ENCODE peak calls at places on chromosomes 1 and 21, in five cellular contexts. P is cardiac muscle cell, O is transverse colon, I is H9, K is NT2/D1. T is an unnamed sample. For H3K4me1, the result is how much of the 10 kb centered on the place peaks cover.

GRCh38 chr1:6025269-6026094 is 20.2 kb upstream of the KCNAB2 start:
- DNase-seq in P (no peak), O (no peak), I (no peak), K (no peak), T (no peak)

GRCh38 chr1:159799446-159799985 is 2.6 kb upstream of the FCRL6 start:
- DNase-seq in P (no peak), O (no peak), I (no peak), K (no peak), T (no peak)

GRCh38 chr1:89873250-89873649 is 52.4 kb downstream of the LRRC8D start:
- DNase-seq in P (no peak), O (no peak), I (no peak), K (no peak), T (no peak)

GRCh38 chr1:77925536-77925935 is 37.1 kb downstream of the NEXN start:
- DNase-seq in P (no peak), O (no peak), I (no peak), K (no peak), T (no peak)

GRCh38 chr1:15272009-15272781 is 25.2 kb downstream of the FHAD1 start:
- DNase-seq in P (peak), O (peak), I (peak), K (peak), T (peak)

GRCh38 chr1:8562222-8562621 is 244.3 kb downstream of the SLC45A1 start:
- DNase-seq in P (no peak), O (no peak), I (no peak), K (no peak), T (no peak)

GRCh38 chr1:201887116-201887866 is 1.4 kb upstream of the SHISA4 start:
- DNase-seq in P (no peak), O (no peak), I (no peak), K (no peak), T (no peak)

GRCh38 chr1:85438353-85438752 is 26.6 kb downstream of the DDAH1 start:
- DNase-seq in P (no peak), O (no peak), I (no peak), K (no peak), T (no peak)

GRCh38 chr1:147717051-147717705 is 43.2 kb downstream of the GJA5 start:
- DNase-seq in P (no peak), O (peak), I (no peak), K (no peak), T (peak)

GRCh38 chr1:110538082-110538481 is 19.1 kb upstream of the KCNA10 start:
- DNase-seq in P (no peak), O (no peak), I (no peak), K (no peak), T (no peak)

GRCh38 chr1:27626031-27626935 is 8.7 kb downstream of the FGR start:
- DNase-seq in P (no peak), O (no peak), I (no peak), K (no peak), T (no peak)

GRCh38 chr1:50420283-50420682 is 3.0 kb downstream of the DMRTA2 start:
- DNase-seq in P (no peak), O (no peak), I (peak), K (no peak), T (no peak)

GRCh38 chr1:41534181-41535076 is 49.9 kb upstream of the EDN2 start:
- DNase-seq in P (no peak), O (no peak), I (no peak), K (no peak), T (no peak)

GRCh38 chr1:110508038-110508437 is 10.9 kb downstream of the KCNA10 start:
- DNase-seq in P (peak), O (peak), I (peak), K (peak), T (peak)

DNA sequence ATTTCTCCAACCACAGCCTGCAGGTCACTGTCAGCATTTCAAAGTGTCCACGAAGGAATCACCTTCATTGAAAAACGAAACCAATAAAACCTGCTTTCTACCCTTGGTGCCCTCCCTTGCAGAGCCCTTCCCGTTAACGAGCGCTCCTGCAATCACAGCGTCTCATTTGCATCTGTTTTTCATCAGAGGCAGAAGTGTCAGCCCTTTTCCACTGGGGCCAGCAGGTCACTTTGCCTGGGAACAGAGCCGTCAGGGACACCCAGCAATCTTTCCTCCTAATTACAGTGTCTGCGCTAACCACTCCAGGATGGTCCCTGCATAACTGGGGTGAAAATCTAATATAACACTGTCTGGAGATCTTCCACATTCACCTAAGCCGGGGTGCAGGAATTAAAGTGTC is 85.3 kb downstream of the PSMG1 start:
- DNase-seq in P (peak), O (no peak), I (no peak), K (no peak), T (no peak)
- H3K4me1 ChIP-seq in P (under half), O (under half), I (under half), K (under half), T (under half)

GRCh38 chr21:15050588-15051377 is 14.0 kb downstream of the NRIP1 start:
- DNase-seq in P (no peak), O (peak), I (peak), K (no peak), T (peak)
- H3K4me1 ChIP-seq in P (under half), O (half or more), I (under half), K (under half), T (under half)

GRCh38 chr1:204267191-204267601 is 53.4 kb upstream of the GOLT1A start:
- DNase-seq in P (no peak), O (no peak), I (no peak), K (no peak), T (no peak)
- H3K4me1 ChIP-seq in P (under half), O (under half), I (under half), K (under half), T (under half)

GRCh38 chr1:206824327-206824726 is 41.1 kb upstream of the IL20 start:
- DNase-seq in P (no peak), O (no peak), I (no peak), K (no peak), T (no peak)

GRCh38 chr1:206823725-206824124 is 41.7 kb upstream of the IL20 start:
- DNase-seq in P (no peak), O (no peak), I (no peak), K (no peak), T (no peak)

GRCh38 chr1:206828061-206828460 is 37.4 kb upstream of the IL20 start:
- DNase-seq in P (peak), O (no peak), I (no peak), K (no peak), T (no peak)

GRCh38 chr1:206828765-206829164 is 36.7 kb upstream of the IL20 start:
- DNase-seq in P (no peak), O (no peak), I (no peak), K (no peak), T (no peak)

DNA sequence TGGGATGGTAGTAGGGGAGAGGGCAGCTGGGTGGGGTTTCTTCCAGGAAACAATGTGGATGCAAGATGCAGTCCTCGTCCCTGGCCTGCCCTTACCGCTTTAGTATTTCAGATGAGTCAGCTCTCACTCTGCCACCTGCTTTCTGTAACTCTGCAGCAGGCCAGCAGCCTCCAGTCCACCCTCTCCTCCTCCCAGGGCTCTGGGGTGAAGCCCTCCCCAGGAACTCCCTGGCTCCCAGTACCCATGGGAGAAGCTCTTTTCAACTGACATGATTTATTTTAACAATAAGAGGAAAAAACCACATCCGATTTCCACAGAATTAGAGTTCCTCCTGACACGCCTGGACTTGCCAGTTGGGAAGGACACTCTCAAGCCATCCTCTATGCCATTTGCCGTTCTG is 39.0 kb upstream of the IL20 start:
- DNase-seq in P (no peak), O (no peak), I (no peak), K (no peak), T (no peak)
- H3K4me1 ChIP-seq in P (under half), O (under half), I (under half), K (under half), T (under half)

DNA sequence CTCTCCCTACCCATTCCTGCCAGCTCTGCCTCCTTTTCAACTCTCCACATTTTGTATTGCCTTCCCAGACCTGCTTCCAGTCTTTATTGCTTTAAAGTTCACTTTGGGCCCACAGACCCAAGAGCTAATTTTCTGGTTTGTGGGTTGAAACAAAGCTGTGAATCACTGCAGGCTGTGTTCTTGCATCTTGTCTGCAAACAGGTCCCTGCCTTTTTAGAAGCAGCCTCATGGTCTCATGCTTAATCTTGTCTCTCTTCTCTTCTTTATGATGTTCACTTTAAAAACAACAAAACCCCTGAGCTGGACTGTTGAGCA is 3.8 kb downstream of the BTG2 start:
- DNase-seq in P (no peak), O (no peak), I (no peak), K (no peak), T (no peak)
- H3K4me1 ChIP-seq in P (under half), O (under half), I (under half), K (under half), T (under half)

GRCh38 chr1:13754003-13754402 is 54.0 kb downstream of the PRDM2 start:
- DNase-seq in P (no peak), O (no peak), I (no peak), K (no peak), T (no peak)
- H3K4me1 ChIP-seq in P (under half), O (under half), I (under half), K (under half), T (under half)

GRCh38 chr1:26541431-26541815 is 11.9 kb downstream of the RPS6KA1 start:
- DNase-seq in P (no peak), O (no peak), I (no peak), K (no peak), T (no peak)
- H3K4me1 ChIP-seq in P (under half), O (under half), I (under half), K (under half), T (under half)

GRCh38 chr21:45016031-45016430 is 58.3 kb upstream of the ADARB1 start:
- DNase-seq in P (no peak), O (no peak), I (no peak), K (no peak), T (no peak)
- H3K4me1 ChIP-seq in P (under half), O (under half), I (under half), K (under half), T (under half)

GRCh38 chr1:115558275-115558674 is 83.5 kb upstream of the VANGL1 start:
- DNase-seq in P (no peak), O (no peak), I (no peak), K (no peak), T (no peak)

GRCh38 chr1:115564201-115564600 is 77.6 kb upstream of the VANGL1 start:
- DNase-seq in P (peak), O (no peak), I (peak), K (no peak), T (no peak)

GRCh38 chr1:115555446-115555845 is 86.3 kb upstream of the VANGL1 start:
- DNase-seq in P (no peak), O (no peak), I (no peak), K (no peak), T (no peak)

GRCh38 chr1:115557715-115558114 is 84.1 kb upstream of the VANGL1 start:
- DNase-seq in P (no peak), O (no peak), I (no peak), K (no peak), T (no peak)

DNA sequence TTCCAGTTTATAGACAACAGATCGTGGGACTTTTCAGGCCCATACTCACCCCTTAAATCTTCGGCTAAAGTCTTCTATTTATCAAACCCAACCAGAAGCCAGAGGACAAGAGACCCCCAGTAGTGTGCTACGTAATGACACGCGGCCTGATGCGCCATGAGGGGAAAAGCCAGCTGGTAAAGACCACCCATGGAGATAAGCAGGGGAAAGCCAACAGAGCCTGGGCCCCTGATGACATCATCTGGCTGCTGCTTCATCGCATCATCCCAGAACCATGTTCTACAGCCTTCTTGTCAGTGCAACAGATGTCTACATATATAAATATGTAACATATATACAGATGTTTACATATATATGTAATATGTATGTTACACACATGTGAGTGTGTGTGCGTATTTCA is 81.8 kb upstream of the VANGL1 start:
- DNase-seq in P (no peak), O (no peak), I (no peak), K (no peak), T (no peak)
- H3K4me1 ChIP-seq in P (under half), O (under half), I (under half), K (under half), T (under half)

T was measured in colonic mucosa.